ENCODE peak calls at places on chromosomes 12 and 14, in nine cellular contexts. V, U, F, H, C, R, E, I and Z are unnamed samples.

GRCh38 chr12:88338486-88338885 is 196.4 kb downstream of the TMTC3 start:
- DNase-seq in V (no peak), U (no peak), F (no peak), H (no peak), C (no peak), R (no peak), E (no peak), I (no peak), Z (peak)

GRCh38 chr14:96567289-96567899 is 65.2 kb downstream of the PAPOLA start:
- DNase-seq in V (peak), U (peak), F (no peak), H (no peak), C (no peak), R (no peak), E (peak), I (no peak), Z (peak)

GRCh38 chr12:14279845-14280244 is 85.6 kb upstream of the ATF7IP start:
- DNase-seq in V (no peak), U (no peak), F (no peak), H (no peak), C (no peak), R (no peak), E (no peak), I (no peak), Z (no peak)

GRCh38 chr12:122473543-122474323 is 27.0 kb downstream of the ZCCHC8 start:
- DNase-seq in V (peak), U (peak), F (no peak), H (no peak), C (no peak), R (peak), E (no peak), I (no peak), Z (peak)

GRCh38 chr12:31900271-31900670 is 58.9 kb upstream of the RESF1 start:
- DNase-seq in V (no peak), U (peak), F (no peak), H (no peak), C (no peak), R (no peak), E (no peak), I (no peak), Z (no peak)

GRCh38 chr14:39107624-39108023 is 4.6 kb upstream of the SEC23A start:
- DNase-seq in V (peak), U (peak), F (no peak), H (no peak), C (no peak), R (no peak), E (peak), I (no peak), Z (peak)

GRCh38 chr14:93956514-93957332 is 19.6 kb downstream of the ASB2 start:
- DNase-seq in V (no peak), U (no peak), F (peak), H (no peak), C (no peak), R (no peak), E (no peak), I (no peak), Z (no peak)

GRCh38 chr12:113416091-113416754 is 6.0 kb upstream of the SDSL start:
- DNase-seq in V (no peak), U (peak), F (no peak), H (peak), C (no peak), R (no peak), E (peak), I (no peak), Z (peak)

GRCh38 chr12:65741662-65742480 is 82.4 kb upstream of the HMGA2 start:
- DNase-seq in V (peak), U (peak), F (no peak), H (no peak), C (no peak), R (no peak), E (peak), I (no peak), Z (peak)

GRCh38 chr14:53894456-53894855 is 62.2 kb downstream of the BMP4 start:
- DNase-seq in V (peak), U (peak), F (no peak), H (no peak), C (peak), R (no peak), E (no peak), I (no peak), Z (peak)

GRCh38 chr12:74889563-74890236 is 319.9 kb downstream of the KCNC2 start:
- DNase-seq in V (peak), U (peak), F (no peak), H (no peak), C (no peak), R (no peak), E (peak), I (no peak), Z (peak)

GRCh38 chr12:105957058-105957457 is 181.7 kb downstream of the NUAK1 start:
- DNase-seq in V (no peak), U (no peak), F (no peak), H (no peak), C (no peak), R (no peak), E (no peak), I (no peak), Z (no peak)

GRCh38 chr12:34303091-34303870 is 281.0 kb downstream of the ALG10 start:
- DNase-seq in V (no peak), U (no peak), F (no peak), H (no peak), C (no peak), R (no peak), E (no peak), I (no peak), Z (no peak)

GRCh38 chr12:57724936-57725740 is 13.4 kb downstream of the AGAP2 start:
- DNase-seq in V (no peak), U (no peak), F (peak), H (no peak), C (no peak), R (no peak), E (no peak), I (no peak), Z (no peak)

GRCh38 chr14:21308132-21308478 is 28.2 kb downstream of the RPGRIP1 start:
- DNase-seq in V (no peak), U (no peak), F (no peak), H (no peak), C (no peak), R (no peak), E (peak), I (no peak), Z (no peak)

GRCh38 chr12:3797649-3798048 is 44.7 kb upstream of the CRACR2A start:
- DNase-seq in V (no peak), U (no peak), F (no peak), H (no peak), C (no peak), R (no peak), E (no peak), I (no peak), Z (peak)

GRCh38 chr14:61720302-61720677 is 25.0 kb downstream of the HIF1A start:
- DNase-seq in V (no peak), U (no peak), F (no peak), H (no peak), C (no peak), R (no peak), E (no peak), I (no peak), Z (no peak)

GRCh38 chr14:69360438-69361108 is 37.5 kb downstream of the ERH start:
- DNase-seq in V (no peak), U (no peak), F (no peak), H (no peak), C (no peak), R (no peak), E (no peak), I (no peak), Z (no peak)

GRCh38 chr14:61260939-61261776 is 20.0 kb downstream of the TMEM30B start:
- DNase-seq in V (peak), U (peak), F (no peak), H (no peak), C (peak), R (no peak), E (peak), I (no peak), Z (peak)

GRCh38 chr12:94172973-94173372 is 24.6 kb downstream of the PLXNC1 start:
- DNase-seq in V (peak), U (peak), F (no peak), H (peak), C (peak), R (peak), E (peak), I (no peak), Z (peak)

GRCh38 chr12:15446798-15447197 is 124.5 kb downstream of the PTPRO start:
- DNase-seq in V (no peak), U (peak), F (no peak), H (no peak), C (no peak), R (no peak), E (peak), I (no peak), Z (peak)

GRCh38 chr12:70002097-70002911 is 177.3 kb downstream of the MYRFL start:
- DNase-seq in V (no peak), U (peak), F (peak), H (peak), C (peak), R (no peak), E (no peak), I (no peak), Z (no peak)

GRCh38 chr12:69996722-69997121 is 171.7 kb downstream of the MYRFL start:
- DNase-seq in V (no peak), U (no peak), F (no peak), H (no peak), C (no peak), R (no peak), E (no peak), I (no peak), Z (no peak)

GRCh38 chr12:69998011-69998410 is 173.0 kb downstream of the MYRFL start:
- DNase-seq in V (no peak), U (no peak), F (no peak), H (no peak), C (no peak), R (no peak), E (no peak), I (no peak), Z (no peak)

GRCh38 chr12:69998922-69999321 is 173.9 kb downstream of the MYRFL start:
- DNase-seq in V (no peak), U (no peak), F (no peak), H (no peak), C (no peak), R (no peak), E (no peak), I (no peak), Z (no peak)

DNA sequence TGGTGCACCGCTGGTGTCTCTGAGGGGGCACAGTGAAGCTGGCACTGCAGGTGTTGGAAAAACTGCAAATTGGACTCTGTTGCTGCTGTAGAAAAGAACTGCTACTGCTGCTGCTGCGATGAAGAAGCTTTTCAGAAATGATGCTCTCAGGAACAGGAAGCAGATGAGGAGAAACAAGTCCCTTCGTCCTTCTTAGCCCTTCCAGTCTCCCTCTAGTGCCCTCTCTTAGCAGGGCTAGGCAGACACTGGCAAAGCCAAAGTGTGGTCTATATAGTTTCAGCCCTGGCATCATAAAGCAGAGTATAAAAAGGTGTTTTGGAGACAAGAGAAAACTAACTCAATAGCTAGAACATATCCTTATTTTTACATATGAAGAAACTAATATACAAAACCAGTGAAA is 174.5 kb downstream of the MYRFL start:
- DNase-seq in V (no peak), U (no peak), F (no peak), H (no peak), C (no peak), R (no peak), E (no peak), I (no peak), Z (no peak)
- TF ChIP-seq CTCF in V (no peak), U (no peak), F (no peak), H (no peak), C (no peak), R (no peak), E (no peak), I (no peak), Z (no peak)

DNA sequence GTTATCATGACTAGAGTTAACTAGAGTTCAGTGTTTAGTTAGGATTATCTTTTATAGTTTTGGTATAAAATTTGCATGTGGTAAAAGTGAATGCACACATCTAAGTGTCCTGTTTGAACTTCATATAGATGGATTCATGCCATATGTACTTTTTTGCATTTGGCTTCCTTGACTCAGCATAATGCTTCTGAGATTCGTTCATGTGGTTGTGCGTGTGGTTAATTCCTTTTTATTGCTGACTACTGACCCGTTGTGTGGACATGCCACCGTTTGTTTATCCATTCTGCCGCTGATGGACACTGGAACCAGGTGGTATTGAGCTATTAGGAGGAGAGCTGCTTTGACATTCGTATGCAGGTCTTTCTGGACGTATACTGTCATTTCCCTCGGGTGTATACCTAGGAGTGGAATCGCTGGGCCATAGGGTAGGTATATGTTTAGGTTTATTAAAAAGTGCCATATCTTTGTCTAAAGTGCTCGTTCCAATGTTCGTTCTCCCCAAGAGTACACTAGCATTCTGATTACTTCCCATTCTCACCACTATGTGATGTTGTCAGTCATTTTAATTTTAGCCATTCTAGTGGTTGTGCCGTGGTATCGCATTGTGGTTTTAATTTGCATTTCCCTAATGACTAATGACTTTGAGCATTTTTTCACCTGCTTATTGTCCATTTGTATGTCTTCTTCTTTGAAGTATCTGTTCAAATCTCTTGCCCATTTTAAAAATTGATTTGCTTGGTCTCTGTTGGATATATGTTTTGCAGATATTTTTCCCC is 37.7 kb downstream of the RIN3 start:
- DNase-seq in V (no peak), U (no peak), F (no peak), H (no peak), C (no peak), R (no peak), E (no peak), I (no peak), Z (no peak)
- TF ChIP-seq CTCF in V (no peak), U (no peak), F (no peak), H (no peak), C (no peak), R (no peak), E (no peak), I (peak), Z (no peak)

DNA sequence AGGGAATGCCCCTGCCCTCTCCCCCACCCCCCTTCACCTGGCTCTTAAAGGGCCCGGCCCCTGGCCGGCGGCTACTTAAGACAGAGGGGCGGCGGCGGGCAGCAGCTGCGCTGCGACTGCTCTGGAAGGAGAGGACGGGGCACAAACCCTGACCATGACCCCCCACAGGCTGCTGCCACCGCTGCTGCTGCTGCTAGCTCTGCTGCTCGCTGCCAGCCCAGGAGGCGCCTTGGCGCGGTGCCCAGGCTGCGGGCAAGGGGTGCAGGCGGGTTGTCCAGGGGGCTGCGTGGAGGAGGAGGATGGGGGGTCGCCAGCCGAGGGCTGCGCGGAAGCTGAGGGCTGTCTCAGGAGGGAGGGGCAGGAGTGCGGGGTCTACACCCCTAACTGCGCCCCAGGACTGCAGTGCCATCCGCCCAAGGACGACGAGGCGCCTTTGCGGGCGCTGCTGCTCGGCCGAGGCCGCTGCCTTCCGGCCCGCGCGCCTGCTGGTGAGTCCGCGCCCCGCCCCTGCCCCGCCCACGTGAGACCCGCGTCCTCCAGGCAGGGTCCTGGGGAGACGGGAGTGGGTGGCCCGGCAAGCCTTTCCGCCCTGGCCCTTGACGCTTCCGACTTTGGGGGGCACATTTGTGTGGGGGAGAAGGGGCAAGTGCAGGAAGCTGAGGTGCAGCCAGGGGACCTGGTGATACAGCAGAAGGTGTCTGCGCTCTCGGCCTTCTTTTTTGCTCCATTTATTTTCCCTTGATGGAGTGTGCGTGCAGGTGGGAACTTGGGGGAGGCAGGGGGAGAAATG is at the start of gene IGFBP6:
- DNase-seq in V (peak), U (peak), F (peak), H (peak), C (no peak), R (peak), E (peak), I (peak), Z (peak)
- TF ChIP-seq CTCF in V (no peak), U (no peak), F (no peak), H (no peak), C (no peak), R (no peak), E (no peak), I (no peak), Z (no peak)

GRCh38 chr12:39003541-39004160 is 98.3 kb upstream of the CPNE8 start:
- DNase-seq in V (no peak), U (no peak), F (no peak), H (no peak), C (no peak), R (no peak), E (peak), I (no peak), Z (no peak)
- TF ChIP-seq CTCF in V (no peak), U (no peak), F (no peak), H (no peak), C (no peak), R (no peak), E (no peak), I (no peak), Z (no peak)